ENCODE peak calls at places on chromosomes 13 and 19, in seven cellular contexts. X, I, V, D, Q, L and B are unnamed samples.

GRCh38 chr13:35475960-35476943 is at the start of gene MAB21L1:
- DNase-seq in Q (no peak), I (no peak), L (no peak), X (peak; percentile 90), D (peak; percentile 59), V (no peak), B (no peak)

GRCh38 chr13:75946746-75947397 is 310.7 kb downstream of the LMO7 start:
- DNase-seq in Q (no peak), V (no peak), X (no peak), L (no peak), D (no peak), I (no peak), B (no peak)

GRCh38 chr13:49497272-49497671 is 1.5 kb downstream of the PHF11 start:
- DNase-seq in L (no peak), V (no peak), D (no peak), Q (no peak), I (no peak), X (no peak), B (no peak)

GRCh38 chr19:47427241-47428176 is 8.2 kb upstream of the MEIS3 start:
- DNase-seq in L (no peak), V (peak; percentile 80), D (peak; percentile 98), X (peak; percentile 86), Q (peak; percentile 33), I (peak; percentile 44), B (peak; percentile 67)

GRCh38 chr19:33399081-33399744 is 25.7 kb downstream of the CEBPG start:
- DNase-seq in I (no peak), L (no peak), V (no peak), X (no peak), Q (no peak), D (no peak), B (no peak)

GRCh38 chr13:97030705-97031452 is 36.6 kb upstream of the OXGR1 start:
- DNase-seq in Q (peak; percentile 19), V (peak; percentile 15), X (peak; percentile 47), D (no peak), L (no peak), I (peak; percentile 46), B (peak; percentile 72)

GRCh38 chr19:16383584-16384161 is 59.0 kb downstream of the KLF2 start:
- DNase-seq in D (no peak), Q (no peak), L (no peak), V (no peak), X (no peak), I (no peak), B (no peak)

GRCh38 chr13:98990701-98991100 is 12.8 kb upstream of the DOCK9 start:
- DNase-seq in V (no peak), D (no peak), X (no peak), Q (no peak), L (no peak), I (no peak), B (no peak)

GRCh38 chr13:67557642-67558241 is 327.6 kb upstream of the PCDH9 start:
- DNase-seq in I (no peak), X (no peak), D (no peak), L (no peak), Q (no peak), V (no peak), B (peak; percentile 3)

GRCh38 chr13:42151781-42152180 is 103.3 kb downstream of the DGKH start:
- DNase-seq in L (no peak), D (no peak), X (no peak), I (no peak), Q (no peak), V (no peak), B (no peak)

DNA sequence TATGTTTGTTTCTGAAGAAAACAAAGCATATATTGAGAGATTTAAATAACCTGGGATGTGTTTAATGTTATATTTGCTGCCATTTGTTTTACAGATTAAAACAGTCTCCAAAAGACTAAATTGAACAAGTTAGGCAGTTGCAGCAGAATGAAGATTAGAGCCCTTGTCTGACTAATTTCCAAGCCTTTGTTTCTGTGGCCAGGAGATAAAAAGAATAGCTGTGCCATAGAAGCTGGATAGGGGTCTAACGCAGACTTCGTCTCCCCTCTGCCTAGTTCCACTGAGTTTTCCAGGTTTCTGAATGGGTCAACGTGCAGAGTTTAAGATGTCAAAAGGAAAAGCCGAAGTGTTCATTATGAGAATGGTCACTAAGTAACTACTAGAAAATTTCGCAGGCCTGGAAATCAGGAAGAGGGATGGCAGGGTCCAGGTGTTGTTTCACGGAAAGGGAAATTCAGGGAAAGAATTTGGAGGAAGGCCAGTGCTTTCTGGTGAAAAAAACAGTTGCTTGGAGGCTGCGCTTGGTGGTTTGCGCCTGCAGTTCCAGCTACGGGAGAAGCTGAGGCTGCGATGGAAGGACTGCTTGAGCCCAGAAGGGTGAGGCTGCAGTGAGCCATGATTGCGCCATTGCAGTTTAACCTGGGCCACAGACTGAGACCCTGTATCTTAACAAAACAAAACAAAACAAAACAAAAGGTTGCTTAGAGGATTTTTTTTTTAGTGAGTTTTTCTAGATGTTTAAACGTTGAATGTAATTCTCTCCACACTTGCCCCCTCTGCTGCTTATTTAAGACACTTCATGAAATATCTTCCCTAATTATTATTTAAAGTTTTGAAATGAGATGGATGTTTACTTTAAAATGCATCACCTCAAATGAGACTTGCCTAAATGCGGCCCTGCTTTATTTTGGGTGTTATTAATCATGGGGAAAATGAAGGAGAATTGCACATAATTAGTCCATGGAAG is 75.2 kb upstream of the TRPC4 start:
- DNase-seq in I (no peak), X (no peak), D (no peak), V (no peak), L (no peak), Q (no peak), B (no peak)
- TF ChIP-seq JUND in I (no peak), X (no peak), D (no peak), V (no peak), L (no peak), Q (no peak), B (no peak)

DNA sequence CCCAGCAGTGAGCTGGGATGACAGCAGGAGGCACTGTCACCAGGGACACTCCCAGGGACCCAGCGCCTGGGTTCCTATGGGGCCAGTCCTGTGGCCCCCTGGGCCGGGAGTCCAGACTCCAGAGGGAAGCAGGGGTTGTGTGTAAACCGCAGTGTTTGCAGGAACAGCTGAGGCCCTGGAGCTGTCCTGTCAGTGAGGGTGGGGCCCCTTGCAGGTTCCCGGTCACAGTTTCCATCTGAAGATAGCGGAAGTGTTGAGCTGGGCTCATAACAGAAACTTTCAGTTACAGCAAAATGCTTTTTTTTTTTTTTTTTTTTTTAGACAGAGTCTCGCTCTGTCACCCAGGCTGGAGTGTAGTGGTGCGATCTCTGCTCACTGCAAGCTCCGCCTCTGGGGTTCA is 17.7 kb upstream of the CSNK1G2 start:
- DNase-seq in V (no peak), L (no peak), I (no peak), D (no peak), Q (no peak), X (no peak), B (no peak)
- TF ChIP-seq JUND in V (no peak), L (no peak), I (no peak), D (no peak), Q (no peak), X (no peak), B (no peak)

GRCh38 chr19:45613926-45614725 is 12.1 kb upstream of the GPR4 start:
- DNase-seq in Q (no peak), D (no peak), V (no peak), I (peak; percentile 84), X (no peak), L (peak; percentile 73), B (no peak)
- TF ChIP-seq JUND in Q (no peak), D (no peak), V (no peak), I (peak; percentile 87), X (no peak), L (no peak), B (no peak)

GRCh38 chr13:33452873-33453558 is 167.5 kb upstream of the STARD13 start:
- DNase-seq in V (no peak), X (no peak), Q (no peak), L (no peak), I (no peak), D (no peak), B (peak; percentile 94)
- TF ChIP-seq JUND in V (no peak), X (no peak), Q (no peak), L (no peak), I (no peak), D (no peak), B (no peak)

DNA sequence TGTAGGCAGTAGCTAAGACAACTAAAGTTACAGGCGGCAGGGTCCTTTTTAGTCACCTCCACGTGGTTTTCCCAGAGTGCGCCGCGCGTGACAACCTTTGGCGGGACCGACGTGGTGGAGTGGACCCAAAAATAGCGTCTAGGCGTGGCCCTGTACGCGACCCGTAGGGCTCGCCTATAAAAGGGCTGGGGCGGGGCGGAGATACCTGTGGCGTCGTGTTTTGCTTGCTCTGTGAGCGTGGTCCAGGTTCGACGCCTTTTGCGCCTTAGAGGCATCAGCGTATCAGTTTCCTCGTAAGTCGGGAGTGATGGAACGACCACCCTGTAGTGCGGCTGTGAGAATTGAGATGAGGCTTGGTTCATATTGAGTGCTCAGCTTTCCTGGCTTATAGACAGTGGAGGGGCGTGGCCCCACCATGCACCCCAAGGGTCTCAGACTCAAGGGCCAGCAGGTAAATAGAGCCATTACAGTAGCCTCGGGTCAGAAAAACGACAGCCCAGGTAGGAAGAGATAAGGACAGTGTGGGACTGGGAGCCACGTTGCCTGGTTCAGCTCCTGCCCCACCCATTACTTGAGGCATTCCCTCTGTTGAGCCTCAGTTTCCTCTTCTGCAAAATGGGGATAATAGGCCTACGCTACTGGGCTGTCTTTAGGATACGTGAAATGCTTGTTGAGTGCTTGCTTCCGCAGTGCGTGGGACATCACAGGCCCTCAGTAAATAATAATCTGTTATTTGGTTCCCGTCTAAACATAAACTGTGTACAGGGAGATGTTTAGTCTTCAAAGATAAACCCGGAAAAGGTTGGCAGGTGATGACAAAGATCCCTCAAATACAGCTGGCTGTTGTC is 690 bp upstream of the TMED1 start:
- DNase-seq in I (peak; percentile 85), D (no peak), Q (no peak), V (peak; percentile 82), L (no peak), X (no peak), B (peak; percentile 90)
- TF ChIP-seq JUND in I (no peak), D (no peak), Q (no peak), V (peak; percentile 70), L (no peak), X (no peak), B (no peak)